ENCODE peak calls at places on chromosome 12, in eight cellular contexts. One of them, this sample, is unnamed.

GRCh38 chr12:125033296-125033695 is 31.9 kb upstream of the AACS start:
- DNase-seq in globus pallidus: no peak
- DNase-seq in AG08396: no peak
- DNase-seq in activated effector memory CD4-positive, alpha-beta T cell treated with Interleukin-2 at 50 U/mL for 16 hours: no peak
- DNase-seq in RCC 7860: no peak
- DNase-seq in nephron progenitor cell: no peak
- DNase-seq in hepatocyte: no peak
- DNase-seq in glomerular endothelial cell: no peak
- DNase-seq in this sample: no peak

GRCh38 chr12:124523071-124523470 is 44.3 kb downstream of the NCOR2 start:
- DNase-seq in activated effector memory CD4-positive, alpha-beta T cell treated with Interleukin-2 at 50 U/mL for 16 hours: no peak
- DNase-seq in hepatocyte: no peak
- DNase-seq in glomerular endothelial cell: no peak
- DNase-seq in globus pallidus: peak; percentile 61
- DNase-seq in RCC 7860: no peak
- DNase-seq in AG08396: no peak
- DNase-seq in nephron progenitor cell: no peak
- DNase-seq in this sample: no peak

GRCh38 chr12:109202770-109203169 is 86.4 kb downstream of the ACACB start:
- DNase-seq in hepatocyte: no peak
- DNase-seq in nephron progenitor cell: no peak
- DNase-seq in globus pallidus: no peak
- DNase-seq in RCC 7860: no peak
- DNase-seq in activated effector memory CD4-positive, alpha-beta T cell treated with Interleukin-2 at 50 U/mL for 16 hours: no peak
- DNase-seq in glomerular endothelial cell: no peak
- DNase-seq in AG08396: no peak
- DNase-seq in this sample: no peak

GRCh38 chr12:28050606-28051005 is 78.1 kb upstream of the PTHLH start:
- DNase-seq in glomerular endothelial cell: no peak
- DNase-seq in globus pallidus: no peak
- DNase-seq in activated effector memory CD4-positive, alpha-beta T cell treated with Interleukin-2 at 50 U/mL for 16 hours: no peak
- DNase-seq in nephron progenitor cell: no peak
- DNase-seq in AG08396: no peak
- DNase-seq in hepatocyte: no peak
- DNase-seq in RCC 7860: peak; percentile 42
- DNase-seq in this sample: no peak

GRCh38 chr12:115185529-115185928 is 501.6 kb upstream of the TBX3 start:
- DNase-seq in globus pallidus: no peak
- DNase-seq in hepatocyte: peak; percentile 60
- DNase-seq in nephron progenitor cell: no peak
- DNase-seq in RCC 7860: no peak
- DNase-seq in glomerular endothelial cell: no peak
- DNase-seq in AG08396: no peak
- DNase-seq in activated effector memory CD4-positive, alpha-beta T cell treated with Interleukin-2 at 50 U/mL for 16 hours: no peak
- DNase-seq in this sample: no peak

GRCh38 chr12:119366007-119366406 is 31.5 kb downstream of the CCDC60 start:
- DNase-seq in nephron progenitor cell: no peak
- DNase-seq in glomerular endothelial cell: no peak
- DNase-seq in RCC 7860: no peak
- DNase-seq in hepatocyte: no peak
- DNase-seq in AG08396: no peak
- DNase-seq in globus pallidus: no peak
- DNase-seq in activated effector memory CD4-positive, alpha-beta T cell treated with Interleukin-2 at 50 U/mL for 16 hours: no peak
- DNase-seq in this sample: no peak

GRCh38 chr12:1083086-1083887 is 92.3 kb downstream of the ERC1 start:
- DNase-seq in hepatocyte: no peak
- DNase-seq in AG08396: no peak
- DNase-seq in nephron progenitor cell: no peak
- DNase-seq in activated effector memory CD4-positive, alpha-beta T cell treated with Interleukin-2 at 50 U/mL for 16 hours: no peak
- DNase-seq in glomerular endothelial cell: no peak
- DNase-seq in RCC 7860: no peak
- DNase-seq in globus pallidus: peak; percentile 35
- DNase-seq in this sample: peak; percentile 88

GRCh38 chr12:105041186-105041585 is 43.1 kb downstream of the ALDH1L2 start:
- DNase-seq in AG08396: no peak
- DNase-seq in RCC 7860: no peak
- DNase-seq in nephron progenitor cell: no peak
- DNase-seq in glomerular endothelial cell: no peak
- DNase-seq in hepatocyte: no peak
- DNase-seq in globus pallidus: peak; percentile 29
- DNase-seq in activated effector memory CD4-positive, alpha-beta T cell treated with Interleukin-2 at 50 U/mL for 16 hours: no peak
- DNase-seq in this sample: no peak

GRCh38 chr12:2982361-2982760 is 23.2 kb downstream of the TEAD4 start:
- DNase-seq in glomerular endothelial cell: no peak
- DNase-seq in nephron progenitor cell: no peak
- DNase-seq in hepatocyte: no peak
- DNase-seq in activated effector memory CD4-positive, alpha-beta T cell treated with Interleukin-2 at 50 U/mL for 16 hours: no peak
- DNase-seq in AG08396: no peak
- DNase-seq in globus pallidus: no peak
- DNase-seq in RCC 7860: no peak
- DNase-seq in this sample: peak; percentile 85

GRCh38 chr12:53097207-53097563 is 282 bp upstream of the IGFBP6 start:
- DNase-seq in globus pallidus: no peak
- DNase-seq in activated effector memory CD4-positive, alpha-beta T cell treated with Interleukin-2 at 50 U/mL for 16 hours: no peak
- DNase-seq in glomerular endothelial cell: no peak
- DNase-seq in AG08396: peak; percentile 47
- DNase-seq in nephron progenitor cell: no peak
- DNase-seq in RCC 7860: no peak
- DNase-seq in hepatocyte: no peak
- DNase-seq in this sample: no peak

This sample was measured in G401.